ENCODE peak calls at places on chromosomes 13 and 19, in six cellular contexts. X is BE2C, D is ovary, G is lung, T is K562, H is stomach. U is an unnamed sample. For H3K4me1, the result is how much of the 10 kb centered on the place peaks cover.

GRCh38 chr13:109145631-109146030 is 516.2 kb downstream of the MYO16 start:
- DNase-seq in X (peak), D (no peak), G (no peak), T (peak), H (peak), U (no peak)

GRCh38 chr13:25911020-25911419 is 140.8 kb downstream of the SHISA2 start:
- DNase-seq in X (no peak), D (no peak), G (no peak), T (no peak), H (no peak), U (no peak)

GRCh38 chr13:74134226-74134776 is at the start of gene KLF12:
- DNase-seq in X (peak), D (peak), G (peak), T (peak), H (peak), U (peak)

GRCh38 chr19:18021121-18021755 is 13.3 kb downstream of the ARRDC2 start:
- DNase-seq in X (no peak), D (peak), G (peak), T (peak), H (peak), U (peak)

GRCh38 chr13:30983431-30983830 is 51.0 kb downstream of the TEX26 start:
- DNase-seq in X (no peak), D (no peak), G (no peak), T (no peak), H (no peak), U (no peak)

GRCh38 chr19:38701455-38702063 is 42.7 kb downstream of the CAPN12 start:
- DNase-seq in X (no peak), D (peak), G (no peak), T (no peak), H (no peak), U (no peak)

GRCh38 chr13:44867825-44868224 is 121.4 kb downstream of the NUFIP1 start:
- DNase-seq in X (no peak), D (no peak), G (no peak), T (no peak), H (no peak), U (no peak)

GRCh38 chr13:113155201-113155600 is 3.2 kb upstream of the PROZ start:
- DNase-seq in X (no peak), D (no peak), G (no peak), T (no peak), H (no peak), U (no peak)

GRCh38 chr13:58542530-58542929 is 911.0 kb downstream of the PCDH17 start:
- DNase-seq in X (no peak), D (no peak), G (no peak), T (no peak), H (no peak), U (no peak)

GRCh38 chr13:31150315-31150985 is 11.3 kb downstream of the HSPH1 start:
- DNase-seq in X (no peak), D (no peak), G (no peak), T (no peak), H (no peak), U (no peak)

GRCh38 chr13:41597348-41598041 is 140.1 kb downstream of the RGCC start:
- DNase-seq in X (no peak), D (no peak), G (no peak), T (no peak), H (no peak), U (no peak)

GRCh38 chr13:102708211-102708610 is 13.4 kb upstream of the METTL21C start:
- DNase-seq in X (no peak), D (no peak), G (no peak), T (no peak), H (no peak), U (no peak)

GRCh38 chr13:75415720-75416119 is 66.2 kb downstream of the TBC1D4 start:
- DNase-seq in X (no peak), D (no peak), G (no peak), T (no peak), H (no peak), U (no peak)

GRCh38 chr19:47832723-47833122 is 11.0 kb downstream of the CRX start:
- DNase-seq in X (no peak), D (no peak), G (no peak), T (no peak), H (no peak), U (no peak)
- TF ChIP-seq CTCF in X (no peak), D (no peak), G (no peak), T (no peak), H (no peak), U (no peak)

DNA sequence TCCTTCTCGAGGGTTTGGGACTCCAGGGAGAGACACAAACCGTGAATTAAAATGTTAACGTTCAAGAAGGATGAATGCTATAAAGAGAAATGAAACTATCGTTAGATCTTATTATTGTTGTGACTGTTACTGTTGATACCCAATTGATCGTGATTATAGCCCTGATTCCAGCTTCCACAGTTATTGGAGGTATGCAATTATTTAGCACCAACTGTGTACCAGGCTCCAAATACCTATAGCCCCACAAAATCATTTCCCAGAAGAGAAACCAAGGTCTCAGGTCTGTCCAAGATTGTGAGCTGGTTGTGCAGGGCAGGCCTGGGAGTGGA is 30.1 kb upstream of the NFIC start:
- DNase-seq in X (no peak), D (no peak), G (no peak), T (no peak), H (no peak), U (no peak)
- H3K4me1 ChIP-seq in X (under half), D (under half), G (under half), T (under half), H (half or more), U (under half)

GRCh38 chr13:38398810-38399493 is 49.3 kb downstream of the UFM1 start:
- DNase-seq in X (no peak), D (no peak), G (no peak), T (no peak), H (no peak), U (no peak)
- TF ChIP-seq CTCF in X (no peak), D (no peak), G (no peak), T (no peak), H (no peak), U (no peak)

GRCh38 chr19:16654621-16655020 is 5.3 kb downstream of the SMIM7 start:
- DNase-seq in X (no peak), D (no peak), G (no peak), T (no peak), H (no peak), U (no peak)
- H3K4me1 ChIP-seq in X (under half), D (under half), G (under half), T (under half), H (under half), U (under half)

GRCh38 chr19:10207026-10207425 is 12.3 kb upstream of the DNMT1 start:
- DNase-seq in X (no peak), D (no peak), G (no peak), T (no peak), H (no peak), U (no peak)
- TF ChIP-seq CTCF in X (no peak), D (no peak), G (no peak), T (no peak), H (no peak), U (no peak)

U was measured in pancreas.